ENCODE peak calls at places on chromosomes 16 and 17, in seven cellular contexts. E, F, K, C, L, S and R are unnamed samples.

GRCh38 chr17:56939869-56940484 is 20.9 kb downstream of the COIL start:
- DNase-seq in E (no peak), F (no peak), K (peak), C (peak), L (no peak), S (peak), R (no peak)

GRCh38 chr17:79137791-79138190 is 63.2 kb downstream of the ENGASE start:
- DNase-seq in E (no peak), F (no peak), K (no peak), C (no peak), L (no peak), S (no peak), R (no peak)

GRCh38 chr17:64131606-64132270 is 1.8 kb upstream of the ERN1 start:
- DNase-seq in E (no peak), F (no peak), K (no peak), C (no peak), L (no peak), S (no peak), R (no peak)

GRCh38 chr16:57530104-57530522 is 6.3 kb downstream of the CCDC102A start:
- DNase-seq in E (no peak), F (peak), K (peak), C (peak), L (peak), S (peak), R (peak)

GRCh38 chr17:9865585-9865984 is 39.5 kb downstream of the RCVRN start:
- DNase-seq in E (no peak), F (no peak), K (no peak), C (no peak), L (no peak), S (no peak), R (no peak)

GRCh38 chr17:45040459-45040858 is 11.0 kb downstream of the DCAKD start:
- DNase-seq in E (no peak), F (no peak), K (no peak), C (no peak), L (no peak), S (no peak), R (no peak)

GRCh38 chr17:8188408-8188839 is 1.6 kb downstream of the BORCS6 start:
- DNase-seq in E (no peak), F (no peak), K (no peak), C (no peak), L (no peak), S (peak), R (no peak)

GRCh38 chr17:45077643-45078042 is 16.5 kb downstream of the NMT1 start:
- DNase-seq in E (no peak), F (no peak), K (no peak), C (no peak), L (no peak), S (no peak), R (no peak)

GRCh38 chr17:18059283-18059682 is 20.1 kb downstream of the GID4 start:
- DNase-seq in E (no peak), F (no peak), K (no peak), C (no peak), L (no peak), S (no peak), R (no peak)

GRCh38 chr17:44119062-44119461 is 4.4 kb downstream of the HDAC5 start:
- DNase-seq in E (no peak), F (no peak), K (no peak), C (no peak), L (no peak), S (no peak), R (no peak)

GRCh38 chr17:36602030-36602737 is 801 bp downstream of the MRM1 start:
- DNase-seq in E (no peak), F (peak), K (peak), C (no peak), L (no peak), S (peak), R (no peak)

GRCh38 chr17:78341559-78342437 is 18.1 kb downstream of the SOCS3 start:
- DNase-seq in E (no peak), F (peak), K (peak), C (no peak), L (no peak), S (peak), R (no peak)

GRCh38 chr17:35432176-35433074 is at the start of gene SLFN12:
- DNase-seq in E (peak), F (no peak), K (peak), C (peak), L (peak), S (peak), R (no peak)

GRCh38 chr16:24013733-24014645 is 178.2 kb downstream of the PRKCB start:
- DNase-seq in E (no peak), F (peak), K (no peak), C (no peak), L (peak), S (no peak), R (peak)

GRCh38 chr16:75288596-75289120 is 37.2 kb upstream of the BCAR1 start:
- DNase-seq in E (no peak), F (peak), K (peak), C (no peak), L (peak), S (no peak), R (no peak)

GRCh38 chr17:54738496-54738895 is 162.2 kb upstream of the TOM1L1 start:
- DNase-seq in E (no peak), F (no peak), K (no peak), C (no peak), L (no peak), S (no peak), R (no peak)

GRCh38 chr17:31294839-31295488 is 2.1 kb downstream of the OMG start:
- DNase-seq in E (no peak), F (no peak), K (no peak), C (no peak), L (no peak), S (no peak), R (no peak)

GRCh38 chr16:3235856-3236669 is 1.1 kb upstream of the ZNF200 start:
- DNase-seq in E (no peak), F (peak), K (no peak), C (no peak), L (no peak), S (no peak), R (no peak)

GRCh38 chr17:31357831-31358400 is 33.6 kb upstream of the RAB11FIP4 start:
- DNase-seq in E (no peak), F (no peak), K (no peak), C (no peak), L (no peak), S (no peak), R (no peak)

GRCh38 chr17:31532161-31532515 is 140.7 kb downstream of the RAB11FIP4 start:
- DNase-seq in E (no peak), F (no peak), K (no peak), C (no peak), L (no peak), S (no peak), R (no peak)

GRCh38 chr16:66240088-66240487 is 126.4 kb upstream of the CDH5 start:
- DNase-seq in E (no peak), F (no peak), K (no peak), C (no peak), L (no peak), S (no peak), R (no peak)

GRCh38 chr17:18141210-18141803 is 32.8 kb downstream of the MYO15A start:
- DNase-seq in E (peak), F (no peak), K (peak), C (peak), L (no peak), S (peak), R (no peak)

GRCh38 chr16:31071861-31072260 is 2.2 kb downstream of the ZNF668 start:
- DNase-seq in E (peak), F (no peak), K (no peak), C (no peak), L (no peak), S (peak), R (no peak)

GRCh38 chr17:51365090-51365489 is 104.7 kb downstream of the UTP18 start:
- DNase-seq in E (no peak), F (peak), K (no peak), C (no peak), L (no peak), S (no peak), R (no peak)

GRCh38 chr17:55343114-55343513 is 78.4 kb downstream of the HLF start:
- DNase-seq in E (no peak), F (no peak), K (no peak), C (no peak), L (no peak), S (no peak), R (no peak)

GRCh38 chr17:12133183-12133582 is 112.5 kb downstream of the MAP2K4 start:
- DNase-seq in E (no peak), F (no peak), K (no peak), C (no peak), L (no peak), S (peak), R (no peak)